ENCODE peak calls at places on chromosomes 6 and 20, in seven cellular contexts. C is mesenchymal stem cell, F is Panc1, Z is left ventricle myocardium inferior, J is body of pancreas, T is left lung, G is suprapubic skin. E is an unnamed sample. For H3K4me1, the result is how much of the 10 kb centered on the place peaks cover.

GRCh38 chr20:7712661-7713060 is 227.6 kb downstream of the HAO1 start:
- DNase-seq in F (no peak), C (no peak), J (no peak), T (no peak), G (no peak), Z (no peak), E (no peak)

GRCh38 chr6:53582963-53583362 is 38.1 kb upstream of the GCLC start:
- DNase-seq in Z (no peak), J (no peak), F (no peak), T (no peak), C (peak), G (no peak), E (no peak)

GRCh38 chr6:6688283-6688682 is 99.8 kb downstream of the LY86 start:
- DNase-seq in J (no peak), Z (no peak), T (no peak), G (no peak), C (peak), F (no peak), E (no peak)

GRCh38 chr20:24160563-24161355 is 172.2 kb upstream of the GGTLC1 start:
- DNase-seq in J (peak), T (no peak), Z (peak), F (peak), C (peak), G (no peak), E (no peak)

GRCh38 chr20:3461911-3462677 is 8.7 kb upstream of the ATRN start:
- DNase-seq in C (peak), T (no peak), F (no peak), Z (no peak), G (no peak), J (peak), E (no peak)

GRCh38 chr6:110528051-110528929 is 51.9 kb upstream of the SLC22A16 start:
- DNase-seq in T (no peak), C (peak), G (no peak), F (peak), Z (no peak), J (peak), E (no peak)

GRCh38 chr20:47252879-47253307 is 103.6 kb downstream of the ZMYND8 start:
- DNase-seq in F (no peak), J (peak), T (no peak), G (no peak), C (no peak), Z (no peak), E (no peak)

GRCh38 chr6:70338775-70339174 is 35.9 kb upstream of the COL9A1 start:
- DNase-seq in F (no peak), G (no peak), T (no peak), J (no peak), Z (no peak), C (no peak), E (no peak)

GRCh38 chr6:109772961-109773431 is 81.9 kb downstream of the FIG4 start:
- DNase-seq in F (no peak), J (peak), Z (peak), C (peak), T (peak), G (no peak), E (no peak)

GRCh38 chr20:62344782-62345181 is 22.3 kb downstream of the LAMA5 start:
- DNase-seq in Z (no peak), J (no peak), G (no peak), F (no peak), C (peak), T (peak), E (no peak)

GRCh38 chr6:20954325-20954724 is 420.1 kb downstream of the CDKAL1 start:
- DNase-seq in J (no peak), T (no peak), C (no peak), G (no peak), Z (no peak), F (no peak), E (no peak)

GRCh38 chr6:112320561-112321300 is 26.4 kb upstream of the RFPL4B start:
- DNase-seq in F (no peak), G (no peak), Z (no peak), J (no peak), T (no peak), C (peak), E (no peak)

GRCh38 chr20:64188682-64189529 is 24.7 kb downstream of the MYT1 start:
- DNase-seq in Z (no peak), G (no peak), F (no peak), T (no peak), C (peak), J (peak), E (no peak)

GRCh38 chr6:64040118-64040517 is 404.5 kb downstream of the PHF3 start:
- DNase-seq in G (no peak), F (no peak), Z (no peak), T (no peak), C (no peak), J (no peak), E (no peak)

GRCh38 chr20:36479938-36480337 is 61.4 kb upstream of the MYL9 start:
- DNase-seq in C (no peak), J (no peak), F (no peak), Z (no peak), G (no peak), T (no peak), E (no peak)

GRCh38 chr6:107670792-107671199 is 153.3 kb downstream of the SCML4 start:
- DNase-seq in G (no peak), F (no peak), Z (peak), J (peak), C (peak), T (no peak), E (peak)

GRCh38 chr6:79833806-79834205 is 113.5 kb downstream of the ELOVL4 start:
- DNase-seq in G (no peak), Z (no peak), F (no peak), C (no peak), J (no peak), T (no peak), E (no peak)

GRCh38 chr6:39952170-39952569 is 17.9 kb upstream of the MOCS1 start:
- DNase-seq in F (no peak), J (no peak), G (no peak), T (no peak), C (no peak), Z (no peak), E (no peak)

GRCh38 chr6:20833881-20834515 is 299.7 kb downstream of the CDKAL1 start:
- DNase-seq in F (no peak), C (peak), T (no peak), J (no peak), Z (no peak), G (no peak), E (no peak)

GRCh38 chr6:5094327-5094726 is 9.2 kb downstream of the PPP1R3G start:
- DNase-seq in G (no peak), F (no peak), T (no peak), Z (no peak), C (peak), J (no peak), E (no peak)

GRCh38 chr20:10648651-10649050 is 25.1 kb downstream of the JAG1 start:
- DNase-seq in T (no peak), C (peak), Z (no peak), J (no peak), G (no peak), F (no peak), E (no peak)

GRCh38 chr20:41697861-41698559 is 79.8 kb upstream of the CHD6 start:
- DNase-seq in J (no peak), Z (no peak), F (peak), G (no peak), C (peak), T (no peak), E (no peak)

GRCh38 chr6:118660218-118660569 is 8.8 kb upstream of the CEP85L start:
- DNase-seq in Z (no peak), J (peak), F (no peak), T (no peak), C (peak), G (no peak), E (no peak)

GRCh38 chr6:133973109-133973971 is 20.3 kb downstream of the TBPL1 start:
- DNase-seq in C (peak), F (no peak), G (no peak), J (no peak), Z (no peak), T (no peak), E (no peak)

GRCh38 chr6:170227521-170227983 is 63.3 kb downstream of the DLL1 start:
- DNase-seq in G (peak), C (no peak), F (no peak), Z (no peak), J (peak), T (peak), E (no peak)

GRCh38 chr20:24985802-24986201 is 6.7 kb downstream of the APMAP start:
- DNase-seq in G (peak), F (no peak), C (no peak), J (no peak), Z (no peak), T (no peak), E (no peak)

GRCh38 chr6:1612902-1613301 is 3.2 kb downstream of the FOXC1 start:
- DNase-seq in T (no peak), J (no peak), C (no peak), G (no peak), F (no peak), Z (no peak), E (peak)

GRCh38 chr6:121465101-121465500 is 29.7 kb downstream of the GJA1 start:
- DNase-seq in G (no peak), Z (no peak), T (no peak), C (no peak), J (no peak), F (no peak), E (no peak)

GRCh38 chr6:492178-492577 is 100.6 kb downstream of the IRF4 start:
- DNase-seq in Z (no peak), C (no peak), G (no peak), F (no peak), J (no peak), T (no peak), E (no peak)

GRCh38 chr6:125584468-125584939 is 164.9 kb upstream of the HEY2 start:
- DNase-seq in C (peak), J (no peak), T (no peak), G (no peak), Z (peak), F (peak), E (peak)

GRCh38 chr6:113967777-113968176 is 3.2 kb downstream of the HDAC2 start:
- DNase-seq in Z (no peak), F (no peak), T (no peak), J (no peak), C (no peak), G (no peak), E (no peak)

GRCh38 chr6:126657556-126658129 is 317.7 kb downstream of the CENPW start:
- DNase-seq in G (no peak), Z (no peak), J (no peak), T (no peak), F (peak), C (peak), E (no peak)

DNA sequence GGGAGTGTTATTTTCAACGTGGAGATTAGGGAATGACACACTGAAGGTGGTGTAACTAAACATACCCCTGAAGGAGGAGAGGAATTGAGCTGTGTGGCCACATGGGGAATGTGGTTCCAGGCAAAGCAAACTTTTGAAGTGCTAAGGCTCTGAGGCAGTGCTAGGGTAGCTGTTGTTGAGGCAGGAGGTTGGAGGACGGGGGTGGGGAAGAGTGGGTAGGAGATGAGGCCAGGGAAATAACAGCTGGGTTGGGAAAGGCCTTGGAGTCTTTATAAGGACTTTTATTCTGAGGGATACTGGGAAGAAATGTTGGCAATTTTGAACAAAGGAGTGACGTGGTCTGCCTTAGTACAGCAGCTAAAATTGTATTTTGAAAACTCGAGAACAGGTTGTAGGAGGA is 13.0 kb downstream of the RPRD1B start:
- DNase-seq in J (no peak), G (no peak), C (no peak), Z (no peak), T (no peak), F (no peak), E (no peak)
- H3K4me1 ChIP-seq in J (under half), G (under half), C (under half), Z (half or more), T (under half), F (under half), E (under half)

GRCh38 chr6:52504778-52505127 is 72.1 kb downstream of the TRAM2 start:
- DNase-seq in J (no peak), C (no peak), T (no peak), F (no peak), G (no peak), Z (no peak), E (no peak)
- H3K4me1 ChIP-seq in J (under half), C (under half), T (under half), F (under half), G (half or more), Z (half or more), E (under half)

GRCh38 chr6:139062921-139063320 is 34.4 kb downstream of the ABRACL start:
- DNase-seq in F (no peak), J (no peak), C (no peak), T (no peak), Z (no peak), G (no peak), E (no peak)

GRCh38 chr6:139066080-139066479 is 37.5 kb downstream of the ABRACL start:
- DNase-seq in T (no peak), C (no peak), F (no peak), J (no peak), Z (no peak), G (no peak), E (no peak)

GRCh38 chr6:139068846-139069245 is 40.3 kb downstream of the ABRACL start:
- DNase-seq in C (no peak), G (no peak), T (no peak), J (no peak), F (no peak), Z (no peak), E (no peak)

GRCh38 chr6:139060332-139060731 is 31.8 kb downstream of the ABRACL start:
- DNase-seq in Z (no peak), G (no peak), C (peak), T (no peak), F (no peak), J (no peak), E (no peak)

GRCh38 chr6:139064981-139065665 is 36.6 kb downstream of the ABRACL start:
- DNase-seq in Z (no peak), T (no peak), F (no peak), J (no peak), C (no peak), G (no peak), E (no peak)
- H3K4me1 ChIP-seq in Z (under half), T (under half), F (under half), J (under half), C (under half), G (under half), E (under half)

GRCh38 chr20:50111829-50112495 is 988 bp downstream of the UBE2V1 start:
- DNase-seq in G (peak), Z (no peak), J (no peak), T (no peak), C (no peak), F (no peak), E (no peak)
- H3K4me1 ChIP-seq in G (half or more), Z (half or more), J (half or more), T (half or more), C (under half), F (half or more), E (under half)

GRCh38 chr20:57692393-57692792 is 17.4 kb downstream of the PMEPA1 start:
- DNase-seq in C (no peak), G (no peak), F (no peak), J (no peak), T (no peak), Z (no peak), E (no peak)
- H3K4me1 ChIP-seq in C (under half), G (half or more), F (half or more), J (half or more), T (under half), Z (half or more), E (under half)

GRCh38 chr6:132101550-132101949 is 150.4 kb upstream of the CCN2 start:
- DNase-seq in J (no peak), G (no peak), Z (no peak), T (no peak), C (no peak), F (no peak), E (no peak)
- H3K4me1 ChIP-seq in J (under half), G (under half), Z (under half), T (under half), C (under half), F (under half), E (under half)

DNA sequence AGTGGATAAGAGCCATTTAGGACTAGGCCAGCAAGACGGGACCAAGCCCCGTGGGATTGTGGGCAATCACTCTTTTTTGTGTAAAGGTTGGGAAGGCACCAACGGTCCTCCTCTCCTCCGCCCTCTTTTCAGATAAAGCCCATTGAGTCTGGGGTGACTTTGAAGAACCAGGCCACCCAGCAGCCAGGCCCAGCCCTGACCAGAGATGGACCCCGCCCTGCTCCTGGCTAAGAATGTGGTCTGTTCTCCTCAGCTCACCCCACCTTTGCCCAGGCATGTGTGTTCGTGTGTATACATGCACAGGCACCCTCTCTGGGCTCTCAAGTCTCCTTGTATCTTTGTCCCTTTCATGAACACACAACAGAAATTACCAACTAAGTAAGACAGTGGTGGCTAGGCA is 9.1 kb downstream of the SDC4 start:
- DNase-seq in Z (no peak), C (no peak), G (no peak), T (no peak), J (no peak), F (no peak), E (no peak)
- H3K4me1 ChIP-seq in Z (half or more), C (half or more), G (half or more), T (half or more), J (half or more), F (half or more), E (half or more)

GRCh38 chr6:136365781-136366354 is 76.2 kb upstream of the BCLAF1 start:
- DNase-seq in Z (peak), F (no peak), C (no peak), T (peak), J (peak), G (peak), E (peak)
- H3K4me1 ChIP-seq in Z (under half), F (under half), C (under half), T (under half), J (under half), G (under half), E (under half)

GRCh38 chr6:108685970-108686369 is 125.3 kb downstream of the FOXO3 start:
- DNase-seq in C (no peak), G (no peak), Z (no peak), T (no peak), J (no peak), F (no peak), E (no peak)

GRCh38 chr6:108686896-108687295 is 126.2 kb downstream of the FOXO3 start:
- DNase-seq in F (no peak), T (no peak), G (no peak), C (no peak), Z (no peak), J (no peak), E (no peak)

GRCh38 chr6:108690326-108691000 is 129.7 kb downstream of the FOXO3 start:
- DNase-seq in C (peak), G (no peak), Z (no peak), J (no peak), F (no peak), T (no peak), E (no peak)

GRCh38 chr6:108687921-108688320 is 127.2 kb downstream of the FOXO3 start:
- DNase-seq in Z (no peak), F (no peak), T (no peak), G (no peak), C (no peak), J (no peak), E (no peak)

GRCh38 chr6:108689279-108690161 is 128.8 kb downstream of the FOXO3 start:
- DNase-seq in G (peak), J (peak), Z (peak), C (peak), F (no peak), T (peak), E (peak)
- H3K4me1 ChIP-seq in G (under half), J (half or more), Z (half or more), C (under half), F (under half), T (under half), E (under half)